ENCODE peak calls at places on chromosome 16, in nine cellular contexts. S is WTC11; X is PC-9; L is foreskin fibroblast; I is brain microvascular endothelial cell; R is CD8-positive, alpha-beta T cell; Y is mesothelial cell of epicardium; T is cardiac muscle cell; N is GM12865. K is an unnamed sample.

GRCh38 chr16:51880776-51881175 is 666.2 kb downstream of the TOX3 start:
- DNase-seq in S (no peak), X (no peak), L (peak; percentile 81), I (peak; percentile 83), R (no peak), Y (no peak), T (peak; percentile 47), N (no peak), K (no peak)

GRCh38 chr16:22743401-22743800 is 70.6 kb upstream of the HS3ST2 start:
- DNase-seq in S (no peak), X (no peak), L (no peak), I (no peak), R (no peak), Y (no peak), T (no peak), N (no peak), K (no peak)

GRCh38 chr16:89364603-89365002 is 125.8 kb downstream of the ANKRD11 start:
- DNase-seq in S (no peak), X (no peak), L (peak; percentile 66), I (no peak), R (no peak), Y (no peak), T (peak; percentile 39), N (no peak), K (no peak)

GRCh38 chr16:48143816-48144215 is 12.0 kb downstream of the ABCC12 start:
- DNase-seq in S (no peak), X (no peak), L (no peak), I (no peak), R (no peak), Y (no peak), T (no peak), N (no peak), K (no peak)

GRCh38 chr16:4093495-4094137 is 22.6 kb downstream of the ADCY9 start:
- DNase-seq in S (no peak), X (no peak), L (peak; percentile 70), I (peak; percentile 63), R (no peak), Y (no peak), T (peak; percentile 37), N (no peak), K (no peak)

GRCh38 chr16:48556913-48557351 is 53.0 kb downstream of the N4BP1 start:
- DNase-seq in S (no peak), X (no peak), L (peak; percentile 81), I (peak; percentile 59), R (no peak), Y (no peak), T (peak; percentile 35), N (peak; percentile 46), K (no peak)

GRCh38 chr16:20853981-20854620 is 46.1 kb downstream of the DCUN1D3 start:
- DNase-seq in S (no peak), X (no peak), L (no peak), I (no peak), R (no peak), Y (no peak), T (no peak), N (no peak), K (no peak)

GRCh38 chr16:67129422-67129821 is 19.7 kb downstream of the PHAF1 start:
- DNase-seq in S (no peak), X (no peak), L (no peak), I (no peak), R (no peak), Y (no peak), T (no peak), N (no peak), K (no peak)

GRCh38 chr16:2244926-2245795 is 6.2 kb downstream of the ECI1 start:
- DNase-seq in S (no peak), X (no peak), L (no peak), I (no peak), R (no peak), Y (no peak), T (no peak), N (no peak), K (no peak)

GRCh38 chr16:70703041-70703834 is 17.4 kb upstream of the MTSS2 start:
- DNase-seq in S (peak; percentile 45), X (no peak), L (peak; percentile 97), I (peak; percentile 71), R (no peak), Y (no peak), T (peak; percentile 47), N (no peak), K (peak; percentile 40)

GRCh38 chr16:63789603-63790002 is 1332.3 kb downstream of the CDH11 start:
- DNase-seq in S (no peak), X (no peak), L (no peak), I (no peak), R (no peak), Y (no peak), T (peak; percentile 23), N (no peak), K (no peak)

GRCh38 chr16:14111713-14112538 is 40.8 kb downstream of the MRTFB start:
- DNase-seq in S (no peak), X (no peak), L (peak; percentile 64), I (no peak), R (no peak), Y (no peak), T (peak; percentile 42), N (no peak), K (no peak)

GRCh38 chr16:5581963-5582362 is 484.4 kb upstream of the EEF2KMT start:
- DNase-seq in S (no peak), X (no peak), L (no peak), I (no peak), R (no peak), Y (no peak), T (no peak), N (no peak), K (no peak)

GRCh38 chr16:70418274-70418992 is 20.5 kb downstream of the ST3GAL2 start:
- DNase-seq in S (no peak), X (no peak), L (no peak), I (no peak), R (no peak), Y (no peak), T (no peak), N (no peak), K (no peak)

GRCh38 chr16:4814542-4815173 is 12.2 kb upstream of the ROGDI start:
- DNase-seq in S (no peak), X (no peak), L (no peak), I (no peak), R (no peak), Y (no peak), T (no peak), N (no peak), K (no peak)

GRCh38 chr16:24085665-24086064 is 170.5 kb upstream of the CACNG3 start:
- DNase-seq in S (no peak), X (no peak), L (no peak), I (no peak), R (no peak), Y (no peak), T (no peak), N (no peak), K (no peak)

GRCh38 chr16:27690604-27691003 is 140.7 kb downstream of the KATNIP start:
- DNase-seq in S (peak; percentile 71), X (peak; percentile 45), L (peak; percentile 32), I (peak; percentile 16), R (no peak), Y (no peak), T (peak; percentile 54), N (peak; percentile 23), K (peak; percentile 35)

GRCh38 chr16:3912897-3913296 is 32.4 kb upstream of the CREBBP start:
- DNase-seq in S (no peak), X (no peak), L (no peak), I (no peak), R (no peak), Y (no peak), T (no peak), N (no peak), K (no peak)

GRCh38 chr16:10362077-10362863 is 23.6 kb upstream of the ATF7IP2 start:
- DNase-seq in S (no peak), X (no peak), L (no peak), I (no peak), R (no peak), Y (no peak), T (no peak), N (peak; percentile 48), K (no peak)

GRCh38 chr16:13150181-13150885 is 248.9 kb downstream of the SHISA9 start:
- DNase-seq in S (no peak), X (no peak), L (no peak), I (no peak), R (no peak), Y (no peak), T (no peak), N (no peak), K (no peak)

GRCh38 chr16:56777533-56777932 is 47.6 kb downstream of the NUP93 start:
- DNase-seq in S (no peak), X (no peak), L (peak; percentile 23), I (no peak), R (no peak), Y (no peak), T (no peak), N (no peak), K (no peak)

GRCh38 chr16:31897283-31897682 is 23.7 kb downstream of the ZNF267 start:
- DNase-seq in S (no peak), X (no peak), L (no peak), I (no peak), R (no peak), Y (no peak), T (no peak), N (no peak), K (no peak)

GRCh38 chr16:51813609-51814008 is 662.5 kb upstream of the SALL1 start:
- DNase-seq in S (peak; percentile 63), X (no peak), L (no peak), I (no peak), R (no peak), Y (no peak), T (no peak), N (no peak), K (no peak)

GRCh38 chr16:50539822-50540710 is 8.1 kb upstream of the NKD1 start:
- DNase-seq in S (peak; percentile 39), X (no peak), L (no peak), I (no peak), R (no peak), Y (no peak), T (no peak), N (no peak), K (no peak)
- TF ChIP-seq CTCF in S (no peak), X (no peak), L (no peak), I (peak; percentile 4), R (no peak), Y (no peak), T (no peak), N (no peak), K (no peak)

GRCh38 chr16:680967-681745 is 946 bp downstream of the STUB1 start:
- DNase-seq in S (no peak), X (no peak), L (peak; percentile 71), I (no peak), R (no peak), Y (no peak), T (peak; percentile 63), N (peak; percentile 49), K (no peak)
- TF ChIP-seq CTCF in S (no peak), X (no peak), L (no peak), I (peak; percentile 23), R (no peak), Y (no peak), T (peak; percentile 18), N (no peak), K (no peak)

GRCh38 chr16:11634307-11634706 is 33.9 kb upstream of the SNN start:
- DNase-seq in S (no peak), X (no peak), L (no peak), I (no peak), R (no peak), Y (no peak), T (no peak), N (no peak), K (no peak)
- TF ChIP-seq CTCF in S (no peak), X (no peak), L (no peak), I (no peak), R (no peak), Y (no peak), T (no peak), N (no peak), K (no peak)

GRCh38 chr16:53821957-53822625 is 118.1 kb downstream of the FTO start:
- DNase-seq in S (no peak), X (peak; percentile 39), L (peak; percentile 84), I (peak; percentile 63), R (no peak), Y (no peak), T (peak; percentile 79), N (no peak), K (no peak)
- TF ChIP-seq CTCF in S (no peak), X (no peak), L (no peak), I (no peak), R (no peak), Y (no peak), T (peak; percentile 9), N (no peak), K (peak; percentile 36)